ENCODE peak calls at places on chromosomes 7 and 10, in seven cellular contexts. One of them, this sample, is unnamed.

GRCh38 chr7:44891372-44891771 is 6.0 kb upstream of the PURB start:
- DNase-seq in heart left ventricle: no peak
- DNase-seq in ovary: no peak
- DNase-seq in stomach: no peak
- DNase-seq in A549: no peak
- DNase-seq in H1: no peak
- DNase-seq in suprapubic skin: no peak
- DNase-seq in this sample: no peak

GRCh38 chr10:75889051-75889450 is 457.6 kb downstream of the LRMDA start:
- DNase-seq in heart left ventricle: no peak
- DNase-seq in ovary: no peak
- DNase-seq in stomach: no peak
- DNase-seq in A549: no peak
- DNase-seq in H1: no peak
- DNase-seq in suprapubic skin: no peak
- DNase-seq in this sample: no peak

GRCh38 chr7:104174798-104175197 is 33.0 kb downstream of the ORC5 start:
- DNase-seq in heart left ventricle: no peak
- DNase-seq in ovary: no peak
- DNase-seq in stomach: no peak
- DNase-seq in A549: no peak
- DNase-seq in H1: no peak
- DNase-seq in suprapubic skin: no peak
- DNase-seq in this sample: peak

GRCh38 chr7:79620291-79620690 is 166.8 kb upstream of the MAGI2 start:
- DNase-seq in heart left ventricle: no peak
- DNase-seq in ovary: no peak
- DNase-seq in stomach: no peak
- DNase-seq in A549: no peak
- DNase-seq in H1: no peak
- DNase-seq in suprapubic skin: no peak
- DNase-seq in this sample: no peak

GRCh38 chr10:131891196-131891928 is 9.4 kb upstream of the PPP2R2D start:
- DNase-seq in heart left ventricle: no peak
- DNase-seq in ovary: no peak
- DNase-seq in stomach: no peak
- DNase-seq in A549: peak
- DNase-seq in H1: peak
- DNase-seq in suprapubic skin: no peak
- DNase-seq in this sample: no peak

GRCh38 chr7:78323118-78323517 is 524.5 kb downstream of the PHTF2 start:
- DNase-seq in heart left ventricle: no peak
- DNase-seq in ovary: no peak
- DNase-seq in stomach: no peak
- DNase-seq in A549: no peak
- DNase-seq in H1: no peak
- DNase-seq in suprapubic skin: no peak
- DNase-seq in this sample: no peak

GRCh38 chr7:50803359-50804337 is 21.0 kb upstream of the GRB10 start:
- DNase-seq in heart left ventricle: no peak
- DNase-seq in ovary: no peak
- DNase-seq in stomach: no peak
- DNase-seq in A549: peak
- DNase-seq in H1: no peak
- DNase-seq in suprapubic skin: no peak
- DNase-seq in this sample: no peak

GRCh38 chr7:15214981-15215380 is 312.4 kb upstream of the DGKB start:
- DNase-seq in heart left ventricle: no peak
- DNase-seq in ovary: no peak
- DNase-seq in stomach: no peak
- DNase-seq in A549: no peak
- DNase-seq in H1: no peak
- DNase-seq in suprapubic skin: no peak
- DNase-seq in this sample: no peak

GRCh38 chr10:61786728-61787127 is 114.8 kb upstream of the ARID5B start:
- DNase-seq in heart left ventricle: no peak
- DNase-seq in ovary: peak
- DNase-seq in stomach: no peak
- DNase-seq in A549: peak
- DNase-seq in H1: no peak
- DNase-seq in suprapubic skin: no peak
- DNase-seq in this sample: peak

GRCh38 chr7:15305002-15305600 is 256.7 kb downstream of the AGMO start:
- DNase-seq in heart left ventricle: peak
- DNase-seq in ovary: peak
- DNase-seq in stomach: peak
- DNase-seq in A549: peak
- DNase-seq in H1: no peak
- DNase-seq in suprapubic skin: no peak
- DNase-seq in this sample: peak

GRCh38 chr7:74453321-74454011 is at the start of gene GTF2IRD1:
- DNase-seq in heart left ventricle: peak
- DNase-seq in ovary: peak
- DNase-seq in stomach: peak
- DNase-seq in A549: peak
- DNase-seq in H1: peak
- DNase-seq in suprapubic skin: peak
- DNase-seq in this sample: peak

GRCh38 chr10:3828404-3829192 is 43.6 kb upstream of the KLF6 start:
- DNase-seq in heart left ventricle: peak
- DNase-seq in ovary: peak
- DNase-seq in stomach: no peak
- DNase-seq in A549: no peak
- DNase-seq in H1: no peak
- DNase-seq in suprapubic skin: no peak
- DNase-seq in this sample: peak

GRCh38 chr7:108282427-108282996 is 152.4 kb upstream of the LAMB4 start:
- DNase-seq in heart left ventricle: no peak
- DNase-seq in ovary: no peak
- DNase-seq in stomach: no peak
- DNase-seq in A549: no peak
- DNase-seq in H1: no peak
- DNase-seq in suprapubic skin: no peak
- DNase-seq in this sample: no peak

GRCh38 chr7:34260282-34260681 is 354.9 kb downstream of the BMPER start:
- DNase-seq in heart left ventricle: no peak
- DNase-seq in ovary: no peak
- DNase-seq in stomach: no peak
- DNase-seq in A549: peak
- DNase-seq in H1: no peak
- DNase-seq in suprapubic skin: no peak
- DNase-seq in this sample: no peak

GRCh38 chr10:132877473-132877872 is 64.9 kb downstream of the CFAP46 start:
- DNase-seq in heart left ventricle: no peak
- DNase-seq in ovary: no peak
- DNase-seq in stomach: peak
- DNase-seq in A549: no peak
- DNase-seq in H1: no peak
- DNase-seq in suprapubic skin: peak
- DNase-seq in this sample: no peak

GRCh38 chr10:76883596-76883995 is 754.0 kb downstream of the KCNMA1 start:
- DNase-seq in heart left ventricle: no peak
- DNase-seq in ovary: no peak
- DNase-seq in stomach: no peak
- DNase-seq in A549: no peak
- DNase-seq in H1: no peak
- DNase-seq in suprapubic skin: no peak
- DNase-seq in this sample: no peak

GRCh38 chr7:8290645-8291308 is 28.8 kb upstream of the ICA1 start:
- DNase-seq in heart left ventricle: no peak
- DNase-seq in ovary: no peak
- DNase-seq in stomach: peak
- DNase-seq in A549: no peak
- DNase-seq in H1: no peak
- DNase-seq in suprapubic skin: no peak
- DNase-seq in this sample: no peak

GRCh38 chr7:16801111-16801542 is 3.7 kb downstream of the AGR2 start:
- DNase-seq in heart left ventricle: no peak
- DNase-seq in ovary: no peak
- DNase-seq in stomach: no peak
- DNase-seq in A549: peak
- DNase-seq in H1: no peak
- DNase-seq in suprapubic skin: no peak
- DNase-seq in this sample: no peak

GRCh38 chr7:130432886-130433285 is 7.9 kb downstream of the CEP41 start:
- DNase-seq in heart left ventricle: no peak
- DNase-seq in ovary: no peak
- DNase-seq in stomach: no peak
- DNase-seq in A549: no peak
- DNase-seq in H1: no peak
- DNase-seq in suprapubic skin: no peak
- DNase-seq in this sample: no peak

GRCh38 chr7:43584200-43584586 is 1.3 kb downstream of the STK17A start:
- DNase-seq in heart left ventricle: peak
- DNase-seq in ovary: peak
- DNase-seq in stomach: no peak
- DNase-seq in A549: no peak
- DNase-seq in H1: no peak
- DNase-seq in suprapubic skin: no peak
- DNase-seq in this sample: no peak

GRCh38 chr7:16071246-16071857 is 350.0 kb downstream of the CRPPA start:
- DNase-seq in heart left ventricle: no peak
- DNase-seq in ovary: no peak
- DNase-seq in stomach: no peak
- DNase-seq in A549: peak
- DNase-seq in H1: no peak
- DNase-seq in suprapubic skin: no peak
- DNase-seq in this sample: no peak

GRCh38 chr10:63986536-63986935 is 465.3 kb downstream of the REEP3 start:
- DNase-seq in heart left ventricle: no peak
- DNase-seq in ovary: no peak
- DNase-seq in stomach: no peak
- DNase-seq in A549: no peak
- DNase-seq in H1: no peak
- DNase-seq in suprapubic skin: no peak
- DNase-seq in this sample: no peak

DNA sequence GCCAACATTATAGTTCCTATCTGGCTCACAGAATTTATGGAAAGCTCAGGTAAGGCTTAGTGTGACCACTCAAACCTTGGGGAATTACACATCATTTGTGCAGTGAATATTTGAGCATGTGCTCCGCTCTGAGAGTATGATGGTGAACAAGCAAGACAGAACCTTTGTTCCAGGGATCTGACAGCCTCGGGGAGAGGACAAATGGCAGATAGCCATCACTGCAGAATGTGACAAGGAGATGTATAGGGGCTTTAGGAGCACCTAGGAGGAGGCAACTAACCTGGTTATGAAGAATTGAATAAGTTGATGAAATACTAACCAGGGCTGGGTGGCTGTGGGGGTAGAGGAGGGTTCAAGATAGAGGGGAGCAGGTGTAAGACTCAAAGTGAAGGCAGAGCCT is 290.5 kb downstream of the GFRA1 start:
- DNase-seq in heart left ventricle: no peak
- DNase-seq in ovary: no peak
- DNase-seq in stomach: no peak
- DNase-seq in A549: no peak
- DNase-seq in H1: no peak
- DNase-seq in suprapubic skin: no peak
- DNase-seq in this sample: no peak
- TF ChIP-seq POLR2A in heart left ventricle: no peak
- TF ChIP-seq POLR2A in ovary: no peak
- TF ChIP-seq POLR2A in stomach: no peak
- TF ChIP-seq POLR2A in A549: no peak
- TF ChIP-seq POLR2A in H1: no peak
- TF ChIP-seq POLR2A in suprapubic skin: no peak
- TF ChIP-seq POLR2A in this sample: no peak

DNA sequence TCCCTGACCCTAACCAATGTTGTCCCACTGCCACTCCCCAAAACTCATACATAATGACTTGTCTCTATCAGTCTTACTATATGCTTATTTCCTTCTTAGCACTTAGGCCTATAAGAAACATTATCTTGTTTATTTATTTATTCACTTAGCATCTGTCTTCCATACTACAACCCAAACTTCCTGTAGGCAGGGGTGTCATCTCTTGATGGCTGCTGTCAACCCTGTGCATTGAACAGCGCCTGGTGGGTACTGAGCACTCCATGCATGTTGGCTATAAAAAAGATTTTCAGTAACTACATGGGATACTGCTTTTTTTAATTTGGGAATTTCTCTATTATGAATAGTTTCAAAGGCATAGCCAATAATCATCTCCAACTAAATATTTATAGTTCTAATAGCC is 46.7 kb downstream of the JAZF1 start:
- DNase-seq in heart left ventricle: no peak
- DNase-seq in ovary: no peak
- DNase-seq in stomach: no peak
- DNase-seq in A549: no peak
- DNase-seq in H1: no peak
- DNase-seq in suprapubic skin: no peak
- DNase-seq in this sample: no peak
- H3K4me3 ChIP-seq in heart left ventricle: no peak
- H3K4me3 ChIP-seq in ovary: no peak
- H3K4me3 ChIP-seq in stomach: no peak
- H3K4me3 ChIP-seq in A549: no peak
- H3K4me3 ChIP-seq in H1: no peak
- H3K4me3 ChIP-seq in suprapubic skin: no peak
- H3K4me3 ChIP-seq in this sample: no peak

GRCh38 chr10:124709862-124710261 is 34.3 kb downstream of the FAM53B start:
- DNase-seq in heart left ventricle: peak
- DNase-seq in ovary: no peak
- DNase-seq in stomach: peak
- DNase-seq in A549: no peak
- DNase-seq in H1: no peak
- DNase-seq in suprapubic skin: peak
- DNase-seq in this sample: no peak
- TF ChIP-seq POLR2A in heart left ventricle: peak
- TF ChIP-seq POLR2A in ovary: no peak
- TF ChIP-seq POLR2A in stomach: no peak
- TF ChIP-seq POLR2A in A549: no peak
- TF ChIP-seq POLR2A in H1: no peak
- TF ChIP-seq POLR2A in suprapubic skin: no peak
- TF ChIP-seq POLR2A in this sample: no peak

DNA sequence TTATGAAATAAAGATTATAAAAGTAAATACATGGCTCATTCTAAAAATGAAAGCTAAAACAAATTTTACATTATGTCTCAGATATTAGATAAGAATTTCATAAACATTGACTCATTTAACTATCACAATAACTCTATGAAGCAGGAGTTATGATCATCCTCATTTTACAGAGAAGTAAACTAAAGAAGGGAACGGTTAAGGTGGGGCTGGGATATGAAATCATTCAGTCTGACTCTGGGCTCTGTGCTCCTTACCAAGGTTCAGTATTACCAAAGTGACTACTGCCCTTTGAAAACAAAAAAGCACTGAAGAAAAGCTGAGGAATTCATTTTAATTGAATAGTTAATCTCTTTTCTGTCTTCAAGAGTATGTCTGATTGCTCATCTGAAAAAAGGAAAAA is 22.1 kb upstream of the CUBN start:
- DNase-seq in heart left ventricle: no peak
- DNase-seq in ovary: no peak
- DNase-seq in stomach: no peak
- DNase-seq in A549: no peak
- DNase-seq in H1: no peak
- DNase-seq in suprapubic skin: no peak
- DNase-seq in this sample: no peak
- H3K4me3 ChIP-seq in heart left ventricle: no peak
- H3K4me3 ChIP-seq in ovary: no peak
- H3K4me3 ChIP-seq in stomach: no peak
- H3K4me3 ChIP-seq in A549: no peak
- H3K4me3 ChIP-seq in H1: no peak
- H3K4me3 ChIP-seq in suprapubic skin: no peak
- H3K4me3 ChIP-seq in this sample: no peak